ENCODE peak calls at places on chromosome 12, in seven cellular contexts. L is stimulated activated CD8-positive, alpha-beta memory T cell treated with anti-CD3 and anti-CD28 coated beads, Interleukin-4, amount 100 ng/mL, for 24 hours; J is M059J; T is hippocampal formation; V is GDM1; B is SW480; Y is upper lobe of left lung. Q is an unnamed sample.

GRCh38 chr12:112941528-112942335 is 3.5 kb downstream of the OAS3 start:
- DNase-seq in Y (no peak), B (no peak), J (no peak), L (no peak), T (no peak), V (no peak), Q (no peak)

GRCh38 chr12:24352363-24352762 is 402.9 kb upstream of the SOX5 start:
- DNase-seq in T (no peak), L (no peak), Y (no peak), B (no peak), V (no peak), J (no peak), Q (no peak)

GRCh38 chr12:53052419-53053222 is 2.8 kb downstream of the TNS2 start:
- DNase-seq in V (no peak), J (peak), Y (peak), T (peak), B (no peak), L (no peak), Q (peak)

GRCh38 chr12:32005496-32006125 is 46.4 kb downstream of the RESF1 start:
- DNase-seq in T (no peak), V (no peak), B (no peak), Y (no peak), J (no peak), L (no peak), Q (no peak)

GRCh38 chr12:127629066-127629820 is 637.7 kb upstream of the TMEM132C start:
- DNase-seq in B (no peak), Y (no peak), T (no peak), J (peak), V (no peak), L (no peak), Q (no peak)

GRCh38 chr12:119751961-119752360 is 84.0 kb downstream of the PRKAB1 start:
- DNase-seq in L (no peak), J (no peak), Y (no peak), B (no peak), T (no peak), V (no peak), Q (no peak)

GRCh38 chr12:105294164-105294563 is 36.3 kb upstream of the C12orf75 start:
- DNase-seq in Y (no peak), B (no peak), T (no peak), V (no peak), L (no peak), J (no peak), Q (no peak)

GRCh38 chr12:58566599-58566998 is 353.7 kb downstream of the LRIG3 start:
- DNase-seq in T (no peak), Y (no peak), V (no peak), B (no peak), L (no peak), J (peak), Q (no peak)

GRCh38 chr12:66819587-66819986 is 140.7 kb upstream of the GRIP1 start:
- DNase-seq in L (no peak), T (no peak), J (no peak), Y (no peak), V (no peak), B (no peak), Q (no peak)

GRCh38 chr12:92297932-92298681 is 152.5 kb upstream of the BTG1 start:
- DNase-seq in L (no peak), T (no peak), Y (no peak), J (peak), B (no peak), V (no peak), Q (no peak)

GRCh38 chr12:7127916-7128626 is 618 bp downstream of the RBP5 start:
- DNase-seq in B (no peak), T (no peak), L (no peak), V (no peak), J (no peak), Y (no peak), Q (no peak)

GRCh38 chr12:95633049-95633545 is 81.8 kb upstream of the USP44 start:
- DNase-seq in V (no peak), J (peak), B (peak), Y (peak), L (no peak), T (no peak), Q (no peak)

GRCh38 chr12:91781114-91781513 is 364.5 kb downstream of the BTG1 start:
- DNase-seq in L (no peak), V (no peak), T (no peak), Y (no peak), J (peak), B (no peak), Q (no peak)

GRCh38 chr12:3107071-3107583 is 29.9 kb downstream of the TSPAN9 start:
- DNase-seq in B (no peak), Y (no peak), L (no peak), T (no peak), V (no peak), J (peak), Q (no peak)

GRCh38 chr12:8678661-8679111 is 16.1 kb upstream of the MFAP5 start:
- DNase-seq in T (no peak), L (no peak), J (no peak), Y (no peak), V (no peak), B (peak), Q (no peak)

GRCh38 chr12:121657305-121658008 is 12.0 kb downstream of the MORN3 start:
- DNase-seq in J (peak), B (no peak), T (no peak), Y (no peak), L (no peak), V (no peak), Q (no peak)

GRCh38 chr12:66035289-66035961 is 95.1 kb downstream of the LLPH start:
- DNase-seq in T (no peak), J (peak), Y (no peak), V (no peak), B (peak), L (no peak), Q (no peak)

GRCh38 chr12:124314207-124314606 is 19.3 kb downstream of the RFLNA start:
- DNase-seq in V (no peak), L (no peak), T (no peak), Y (no peak), J (no peak), B (no peak), Q (no peak)